ENCODE peak calls at places on chromosome 1, in nine cellular contexts. Y is heart right ventricle; C is heart left ventricle; L is GM23338; U is mesendoderm; X is naive thymus-derived CD4-positive, alpha-beta T cell; T is left ventricle myocardium inferior; J is tibial artery; H is esophagus muscularis mucosa. W is an unnamed sample. For H3K36me3, the result is how much of the 10 kb centered on the place peaks cover.

GRCh38 chr1:93080424-93080823 is 1.3 kb downstream of the MTF2 start:
- DNase-seq in Y (no peak), C (no peak), L (peak), U (peak), X (peak), T (no peak), J (no peak), H (no peak), W (peak)

GRCh38 chr1:59520194-59520593 is 223.3 kb downstream of the FGGY start:
- DNase-seq in Y (no peak), C (no peak), L (no peak), U (no peak), X (no peak), T (no peak), J (no peak), H (no peak), W (peak)

GRCh38 chr1:4375812-4376211 is 278.6 kb upstream of the AJAP1 start:
- DNase-seq in Y (no peak), C (no peak), L (no peak), U (peak), X (no peak), T (no peak), J (no peak), H (no peak), W (peak)

GRCh38 chr1:159598196-159598595 is 10.6 kb downstream of the APCS start:
- DNase-seq in Y (no peak), C (no peak), L (peak), U (peak), X (no peak), T (no peak), J (no peak), H (no peak), W (peak)

GRCh38 chr1:62064831-62065230 is 129.8 kb upstream of the L1TD1 start:
- DNase-seq in Y (no peak), C (no peak), L (no peak), U (peak), X (no peak), T (no peak), J (no peak), H (no peak), W (no peak)

GRCh38 chr1:170253180-170253579 is 107.4 kb downstream of the NTMT2 start:
- DNase-seq in Y (no peak), C (no peak), L (no peak), U (no peak), X (no peak), T (no peak), J (no peak), H (no peak), W (no peak)

GRCh38 chr1:53661496-53661895 is 77.5 kb downstream of the GLIS1 start:
- DNase-seq in Y (no peak), C (no peak), L (no peak), U (no peak), X (no peak), T (no peak), J (no peak), H (no peak), W (no peak)

GRCh38 chr1:156676820-156677615 is at the start of gene NES:
- DNase-seq in Y (peak), C (peak), L (peak), U (peak), X (no peak), T (peak), J (peak), H (no peak), W (peak)

GRCh38 chr1:96038636-96039035 is 682.9 kb upstream of the PTBP2 start:
- DNase-seq in Y (no peak), C (no peak), L (no peak), U (no peak), X (no peak), T (no peak), J (no peak), H (no peak), W (no peak)

GRCh38 chr1:206814716-206815341 is 42.5 kb upstream of the IL10 start:
- DNase-seq in Y (no peak), C (peak), L (no peak), U (no peak), X (no peak), T (peak), J (no peak), H (no peak), W (peak)

GRCh38 chr1:47767741-47768100 is 229.5 kb downstream of the TRABD2B start:
- DNase-seq in Y (peak), C (no peak), L (no peak), U (no peak), X (no peak), T (peak), J (no peak), H (no peak), W (no peak)

GRCh38 chr1:30852026-30852425 is 56.5 kb downstream of the SDC3 start:
- DNase-seq in Y (peak), C (peak), L (no peak), U (no peak), X (no peak), T (peak), J (peak), H (no peak), W (no peak)

GRCh38 chr1:46991083-46991923 is 32.2 kb upstream of the CYP4X1 start:
- DNase-seq in Y (no peak), C (no peak), L (peak), U (peak), X (no peak), T (no peak), J (no peak), H (no peak), W (no peak)

GRCh38 chr1:228021526-228022030 is 14.8 kb downstream of the WNT3A start:
- DNase-seq in Y (no peak), C (no peak), L (no peak), U (no peak), X (no peak), T (no peak), J (no peak), H (no peak), W (no peak)

GRCh38 chr1:168498159-168498609 is 45.6 kb downstream of the XCL2 start:
- DNase-seq in Y (no peak), C (no peak), L (peak), U (no peak), X (no peak), T (no peak), J (no peak), H (no peak), W (no peak)

GRCh38 chr1:41698916-41699860 is 214.7 kb upstream of the EDN2 start:
- DNase-seq in Y (no peak), C (no peak), L (no peak), U (no peak), X (no peak), T (no peak), J (no peak), H (no peak), W (no peak)

GRCh38 chr1:93740601-93741031 is 59.0 kb upstream of the BCAR3 start:
- DNase-seq in Y (peak), C (peak), L (no peak), U (no peak), X (no peak), T (no peak), J (no peak), H (no peak), W (no peak)

GRCh38 chr1:193674292-193674944 is 488.0 kb upstream of the B3GALT2 start:
- DNase-seq in Y (no peak), C (no peak), L (no peak), U (no peak), X (no peak), T (no peak), J (no peak), H (no peak), W (peak)

GRCh38 chr1:50981741-50982140 is 11.7 kb downstream of the CDKN2C start:
- DNase-seq in Y (peak), C (no peak), L (no peak), U (no peak), X (no peak), T (no peak), J (no peak), H (no peak), W (no peak)

GRCh38 chr1:84020151-84020550 is 21.2 kb upstream of the TTLL7 start:
- DNase-seq in Y (no peak), C (no peak), L (no peak), U (peak), X (no peak), T (no peak), J (no peak), H (no peak), W (no peak)

GRCh38 chr1:21331752-21332480 is 41.7 kb upstream of the ECE1 start:
- DNase-seq in Y (peak), C (no peak), L (no peak), U (no peak), X (no peak), T (no peak), J (no peak), H (no peak), W (no peak)

GRCh38 chr1:26785611-26786436 is 1.9 kb upstream of the PIGV start:
- DNase-seq in Y (peak), C (peak), L (peak), U (peak), X (peak), T (no peak), J (no peak), H (no peak), W (no peak)

GRCh38 chr1:41051022-41051421 is 29.5 kb upstream of the SLFNL1 start:
- DNase-seq in Y (no peak), C (no peak), L (no peak), U (no peak), X (no peak), T (no peak), J (no peak), H (no peak), W (no peak)

GRCh38 chr1:6000444-6001288 is 8.4 kb upstream of the NPHP4 start:
- DNase-seq in Y (no peak), C (no peak), L (no peak), U (no peak), X (no peak), T (peak), J (peak), H (no peak), W (no peak)

GRCh38 chr1:19448491-19449439 is 36.6 kb downstream of the CAPZB start:
- DNase-seq in Y (peak), C (peak), L (no peak), U (no peak), X (no peak), T (peak), J (peak), H (no peak), W (no peak)

GRCh38 chr1:65979145-65979544 is 186.4 kb downstream of the PDE4B start:
- DNase-seq in Y (no peak), C (no peak), L (no peak), U (no peak), X (no peak), T (no peak), J (no peak), H (no peak), W (peak)

GRCh38 chr1:15029786-15030185 is 123.8 kb upstream of the TMEM51 start:
- DNase-seq in Y (no peak), C (no peak), L (peak), U (no peak), X (no peak), T (no peak), J (no peak), H (no peak), W (no peak)

GRCh38 chr1:30877205-30877912 is 31.2 kb downstream of the SDC3 start:
- DNase-seq in Y (peak), C (peak), L (peak), U (peak), X (no peak), T (peak), J (peak), H (no peak), W (peak)

GRCh38 chr1:234570741-234571140 is 39.2 kb downstream of the IRF2BP2 start:
- DNase-seq in Y (no peak), C (no peak), L (no peak), U (no peak), X (no peak), T (no peak), J (no peak), H (no peak), W (no peak)

GRCh38 chr1:42753070-42753469 is 13.0 kb upstream of the CLDN19 start:
- DNase-seq in Y (no peak), C (no peak), L (no peak), U (no peak), X (no peak), T (no peak), J (no peak), H (no peak), W (no peak)

GRCh38 chr1:35449334-35450008 is 107.7 kb downstream of the KIAA0319L start:
- DNase-seq in Y (no peak), C (no peak), L (no peak), U (no peak), X (no peak), T (no peak), J (no peak), H (no peak), W (peak)

GRCh38 chr1:167630568-167631385 is 745 bp downstream of the RCSD1 start:
- DNase-seq in Y (no peak), C (no peak), L (no peak), U (no peak), X (peak), T (no peak), J (no peak), H (no peak), W (no peak)

GRCh38 chr1:167120899-167121298 is 27.0 kb downstream of the STYXL2 start:
- DNase-seq in Y (no peak), C (no peak), L (no peak), U (no peak), X (peak), T (no peak), J (no peak), H (peak), W (no peak)

GRCh38 chr1:231383159-231383855 is 38.8 kb downstream of the EGLN1 start:
- DNase-seq in Y (no peak), C (no peak), L (no peak), U (no peak), X (no peak), T (no peak), J (no peak), H (no peak), W (no peak)

GRCh38 chr1:198880397-198880796 is 241.6 kb downstream of the PTPRC start:
- DNase-seq in Y (no peak), C (no peak), L (no peak), U (no peak), X (no peak), T (no peak), J (no peak), H (no peak), W (peak)

GRCh38 chr1:227922501-227923352 is 25.0 kb downstream of the WNT9A start:
- DNase-seq in Y (no peak), C (no peak), L (no peak), U (no peak), X (no peak), T (no peak), J (no peak), H (no peak), W (no peak)

DNA sequence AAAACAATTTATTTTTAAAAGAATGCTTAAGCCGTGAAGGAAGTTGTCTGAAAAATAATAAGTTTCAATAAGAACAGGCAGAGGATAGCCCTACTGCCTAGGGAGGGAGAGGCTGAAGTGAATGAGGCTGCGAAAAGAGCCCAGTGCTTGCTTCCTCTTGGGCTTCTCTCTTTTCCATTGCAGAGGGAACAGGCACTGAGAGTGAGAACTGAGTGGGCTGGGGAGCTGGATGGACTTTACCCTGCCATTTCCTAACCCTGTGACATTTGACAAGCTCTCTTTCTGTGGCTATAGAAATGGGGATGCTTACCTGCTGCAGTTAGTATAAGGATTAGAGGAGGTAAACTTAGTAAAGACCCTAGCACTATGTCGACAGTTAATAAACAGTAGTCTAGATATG is 30.0 kb downstream of the TENT5C start:
- DNase-seq in Y (no peak), C (no peak), L (no peak), U (no peak), X (no peak), T (no peak), J (no peak), H (no peak), W (no peak)
- H3K27ac ChIP-seq in Y (no peak), C (no peak), L (no peak), U (no peak), X (no peak), T (no peak), J (no peak), H (no peak), W (no peak)

DNA sequence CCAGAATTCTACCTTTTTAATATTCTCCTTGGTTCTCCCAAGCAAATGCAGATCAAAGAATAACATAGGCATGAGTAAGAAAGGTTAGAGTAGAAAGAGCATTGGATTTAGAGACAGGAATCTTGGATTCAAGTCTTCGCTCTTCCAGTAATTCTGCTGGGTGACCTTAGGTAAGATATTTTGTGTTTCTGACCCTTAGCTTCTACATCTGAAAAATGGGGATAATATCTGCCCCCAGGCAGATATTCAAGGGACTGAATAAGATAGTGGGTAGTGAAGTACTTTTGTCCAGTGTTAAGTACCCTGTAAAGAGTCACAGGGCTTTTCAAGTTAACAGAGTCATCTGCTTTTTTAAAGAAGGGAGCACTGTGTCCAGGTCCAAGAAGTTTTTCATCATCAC is 70.8 kb downstream of the KDM1A start:
- DNase-seq in Y (no peak), C (no peak), L (no peak), U (no peak), X (no peak), T (no peak), J (no peak), H (no peak), W (no peak)
- H3K36me3 ChIP-seq in Y (under half), C (under half), L (under half), U (under half), X (under half), T (half or more), J (half or more), H (half or more), W (half or more)

GRCh38 chr1:244011796-244012195 is 39.3 kb upstream of the ZBTB18 start:
- DNase-seq in Y (no peak), C (no peak), L (peak), U (peak), X (no peak), T (no peak), J (no peak), H (no peak), W (no peak)

GRCh38 chr1:244013100-244013499 is 38.0 kb upstream of the ZBTB18 start:
- DNase-seq in Y (no peak), C (no peak), L (no peak), U (no peak), X (no peak), T (no peak), J (no peak), H (no peak), W (no peak)

GRCh38 chr1:244011251-244011650 is 39.8 kb upstream of the ZBTB18 start:
- DNase-seq in Y (no peak), C (no peak), L (peak), U (peak), X (no peak), T (no peak), J (no peak), H (no peak), W (no peak)

GRCh38 chr1:244010599-244011211 is 40.4 kb upstream of the ZBTB18 start:
- DNase-seq in Y (no peak), C (no peak), L (no peak), U (no peak), X (no peak), T (no peak), J (no peak), H (no peak), W (no peak)

DNA sequence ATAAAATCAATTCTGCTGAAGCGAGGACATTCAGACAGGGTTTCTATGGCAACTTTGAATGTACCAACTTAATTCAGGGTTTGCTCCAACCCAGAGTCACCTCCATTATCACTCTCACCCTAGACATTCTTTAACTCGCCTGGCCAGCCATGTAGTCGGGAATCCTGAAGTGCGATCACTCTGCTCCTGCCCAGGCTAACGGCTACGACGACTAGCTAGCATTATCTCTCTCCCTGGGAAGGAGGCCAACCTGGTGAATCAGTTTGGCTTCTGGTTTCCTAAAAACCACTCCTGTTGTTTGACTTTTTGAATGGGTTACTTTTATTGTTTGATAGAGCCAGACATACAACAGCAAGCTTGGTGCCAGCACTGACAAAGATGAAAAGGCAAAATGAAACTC is 38.9 kb upstream of the ZBTB18 start:
- DNase-seq in Y (peak), C (no peak), L (peak), U (peak), X (no peak), T (no peak), J (no peak), H (no peak), W (peak)
- H3K4me3 ChIP-seq in Y (peak), C (no peak), L (peak), U (no peak), X (no peak), T (no peak), J (no peak), H (no peak), W (no peak)

GRCh38 chr1:32612189-32612881 is 38.0 kb downstream of the ZBTB8OS start:
- DNase-seq in Y (peak), C (peak), L (peak), U (peak), X (peak), T (peak), J (peak), H (peak), W (peak)
- H3K27ac ChIP-seq in Y (peak), C (peak), L (peak), U (no peak), X (no peak), T (peak), J (peak), H (no peak), W (no peak)

DNA sequence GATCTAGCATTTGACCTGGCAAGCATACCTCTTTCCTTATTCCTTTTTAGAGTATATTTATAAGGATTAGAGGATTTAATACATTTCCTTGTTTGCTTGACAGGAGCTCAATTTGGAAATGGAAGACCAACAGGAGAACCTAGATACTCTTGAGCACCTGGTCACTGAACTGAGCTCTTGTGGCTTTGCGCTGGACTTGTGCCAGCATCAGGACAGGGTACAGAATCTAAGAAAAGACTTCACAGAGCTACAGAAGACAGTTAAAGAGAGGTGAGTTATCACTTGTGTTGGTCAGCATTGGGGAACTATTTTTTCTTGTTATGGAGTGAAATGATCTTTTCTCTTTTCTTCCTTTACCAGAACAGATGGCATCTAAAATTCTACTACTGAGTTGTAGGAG is 123.4 kb upstream of the BMP8A start:
- DNase-seq in Y (no peak), C (no peak), L (no peak), U (no peak), X (no peak), T (no peak), J (no peak), H (no peak), W (no peak)
- H3K36me3 ChIP-seq in Y (under half), C (under half), L (under half), U (under half), X (under half), T (half or more), J (half or more), H (under half), W (half or more)

GRCh38 chr1:29052951-29053350 is 70.8 kb downstream of the TMEM200B start:
- DNase-seq in Y (no peak), C (no peak), L (no peak), U (no peak), X (no peak), T (no peak), J (no peak), H (no peak), W (no peak)

GRCh38 chr1:29055160-29055559 is 68.5 kb downstream of the TMEM200B start:
- DNase-seq in Y (no peak), C (no peak), L (no peak), U (no peak), X (no peak), T (no peak), J (no peak), H (no peak), W (no peak)

GRCh38 chr1:29052100-29052499 is 71.6 kb downstream of the TMEM200B start:
- DNase-seq in Y (no peak), C (no peak), L (no peak), U (no peak), X (no peak), T (no peak), J (no peak), H (no peak), W (no peak)

GRCh38 chr1:29057700-29058099 is 66.0 kb downstream of the TMEM200B start:
- DNase-seq in Y (no peak), C (no peak), L (no peak), U (no peak), X (no peak), T (no peak), J (no peak), H (no peak), W (no peak)

GRCh38 chr1:29056256-29056655 is 67.4 kb downstream of the TMEM200B start:
- DNase-seq in Y (no peak), C (no peak), L (no peak), U (no peak), X (no peak), T (no peak), J (no peak), H (no peak), W (no peak)
- H3K4me3 ChIP-seq in Y (no peak), C (no peak), L (no peak), U (no peak), X (no peak), T (no peak), J (no peak), H (no peak), W (no peak)